ENCODE peak calls at places on chromosomes 7 and 10, in six cellular contexts. K is foreskin fibroblast, V is OCI-LY7, T is heart left ventricle, P is Caco-2, Y is GM10248. C is an unnamed sample.

GRCh38 chr10:35089641-35090161 is 440 bp downstream of the CUL2 start:
- DNase-seq in K (no peak), P (peak), V (peak), T (no peak), Y (peak), C (no peak)

GRCh38 chr10:75020168-75020567 is 91.3 kb upstream of the SAMD8 start:
- DNase-seq in P (no peak), K (no peak), V (no peak), Y (no peak), T (no peak), C (no peak)

GRCh38 chr7:83162402-83163256 is at the start of gene PCLO:
- DNase-seq in Y (peak), T (peak), V (peak), K (peak), P (peak), C (no peak)

GRCh38 chr10:31353574-31353973 is 34.6 kb downstream of the ZEB1 start:
- DNase-seq in Y (peak), V (no peak), P (peak), K (peak), T (no peak), C (no peak)

GRCh38 chr10:113681533-113682470 is 2.1 kb downstream of the CASP7 start:
- DNase-seq in V (no peak), T (no peak), Y (peak), P (no peak), K (no peak), C (no peak)

GRCh38 chr7:86760236-86760635 is 116.5 kb downstream of the GRM3 start:
- DNase-seq in T (no peak), K (no peak), P (no peak), V (no peak), Y (no peak), C (no peak)

GRCh38 chr7:1846331-1847065 is 176.4 kb downstream of the ELFN1 start:
- DNase-seq in T (peak), Y (no peak), P (no peak), V (no peak), K (no peak), C (peak)

GRCh38 chr10:36366843-36367242 is 724.7 kb upstream of the FZD8 start:
- DNase-seq in T (no peak), V (no peak), P (no peak), K (no peak), Y (no peak), C (no peak)

GRCh38 chr7:98281757-98282652 is 519 bp downstream of the BRI3 start:
- DNase-seq in P (peak), T (peak), Y (no peak), V (peak), K (no peak), C (no peak)

GRCh38 chr7:17441557-17441956 is 143.1 kb downstream of the AHR start:
- DNase-seq in T (no peak), K (no peak), Y (no peak), P (no peak), V (no peak), C (no peak)

GRCh38 chr7:31776616-31777015 is 89.6 kb downstream of the PPP1R17 start:
- DNase-seq in T (no peak), K (peak), P (no peak), V (no peak), Y (no peak), C (no peak)

GRCh38 chr10:47276576-47277351 is 23.2 kb upstream of the GDF10 start:
- DNase-seq in K (no peak), Y (no peak), P (no peak), V (no peak), T (no peak), C (no peak)

GRCh38 chr7:81801532-81801931 is 31.7 kb upstream of the HGF start:
- DNase-seq in V (no peak), Y (no peak), P (no peak), T (no peak), K (no peak), C (no peak)

GRCh38 chr7:134140889-134141867 is 14.0 kb downstream of the LRGUK start:
- DNase-seq in P (peak), Y (peak), V (peak), K (peak), T (peak), C (peak)

GRCh38 chr7:3518546-3518945 is 217.5 kb downstream of the SDK1 start:
- DNase-seq in K (no peak), V (no peak), T (no peak), Y (no peak), P (no peak), C (no peak)

GRCh38 chr7:94761451-94761850 is 105.5 kb upstream of the SGCE start:
- DNase-seq in T (no peak), K (no peak), V (no peak), Y (no peak), P (no peak), C (no peak)

GRCh38 chr7:25006225-25006624 is 26.2 kb upstream of the OSBPL3 start:
- DNase-seq in Y (no peak), P (no peak), V (no peak), K (no peak), T (no peak), C (no peak)

GRCh38 chr7:38321515-38321944 is 48.1 kb upstream of the TARP start:
- DNase-seq in Y (no peak), K (peak), V (no peak), P (no peak), T (no peak), C (no peak)

GRCh38 chr10:73791871-73792400 is 6.5 kb downstream of the ZSWIM8 start:
- DNase-seq in T (no peak), Y (no peak), P (no peak), K (no peak), V (no peak), C (no peak)

GRCh38 chr7:63900394-63901203 is 98.0 kb upstream of the ZNF722 start:
- DNase-seq in P (no peak), T (peak), K (no peak), V (no peak), Y (no peak), C (peak)

GRCh38 chr10:63409465-63410027 is 56.2 kb downstream of the JMJD1C start:
- DNase-seq in V (no peak), Y (no peak), K (peak), T (no peak), P (no peak), C (no peak)

GRCh38 chr10:100985336-100985735 is 2.0 kb downstream of the MRPL43 start:
- DNase-seq in T (no peak), K (no peak), P (no peak), Y (no peak), V (no peak), C (peak)

GRCh38 chr7:150852371-150852905 is at the start of gene AOC1:
- DNase-seq in Y (no peak), P (peak), K (no peak), T (no peak), V (no peak), C (no peak)

GRCh38 chr7:41886906-41887311 is 184.0 kb upstream of the INHBA start:
- DNase-seq in Y (no peak), V (no peak), T (peak), K (peak), P (no peak), C (no peak)

GRCh38 chr10:3782099-3782455 is 2.9 kb downstream of the KLF6 start:
- DNase-seq in V (no peak), K (no peak), T (no peak), Y (no peak), P (no peak), C (no peak)

GRCh38 chr10:86306628-86307278 is 59.8 kb downstream of the GRID1 start:
- DNase-seq in P (peak), V (peak), K (no peak), Y (no peak), T (no peak), C (peak)

GRCh38 chr10:132646443-132647097 is 109.0 kb downstream of the INPP5A start:
- DNase-seq in P (no peak), T (peak), Y (no peak), K (no peak), V (no peak), C (no peak)

GRCh38 chr10:119207713-119208552 is 562 bp downstream of the GRK5 start:
- DNase-seq in P (peak), T (peak), Y (no peak), K (no peak), V (peak), C (no peak)

GRCh38 chr10:26555719-26556368 is 117.7 kb downstream of the APBB1IP start:
- DNase-seq in Y (no peak), K (peak), V (no peak), P (peak), T (no peak), C (peak)

GRCh38 chr7:153470004-153470671 is 582.1 kb upstream of the DPP6 start:
- DNase-seq in T (no peak), P (no peak), Y (no peak), K (no peak), V (no peak), C (no peak)

GRCh38 chr10:113986316-113986715 is 57.4 kb upstream of the ADRB1 start:
- DNase-seq in P (no peak), V (no peak), T (no peak), K (no peak), Y (no peak), C (no peak)

GRCh38 chr7:134705716-134706115 is 59.1 kb downstream of the BPGM start:
- DNase-seq in Y (no peak), V (no peak), K (no peak), T (no peak), P (no peak), C (no peak)

DNA sequence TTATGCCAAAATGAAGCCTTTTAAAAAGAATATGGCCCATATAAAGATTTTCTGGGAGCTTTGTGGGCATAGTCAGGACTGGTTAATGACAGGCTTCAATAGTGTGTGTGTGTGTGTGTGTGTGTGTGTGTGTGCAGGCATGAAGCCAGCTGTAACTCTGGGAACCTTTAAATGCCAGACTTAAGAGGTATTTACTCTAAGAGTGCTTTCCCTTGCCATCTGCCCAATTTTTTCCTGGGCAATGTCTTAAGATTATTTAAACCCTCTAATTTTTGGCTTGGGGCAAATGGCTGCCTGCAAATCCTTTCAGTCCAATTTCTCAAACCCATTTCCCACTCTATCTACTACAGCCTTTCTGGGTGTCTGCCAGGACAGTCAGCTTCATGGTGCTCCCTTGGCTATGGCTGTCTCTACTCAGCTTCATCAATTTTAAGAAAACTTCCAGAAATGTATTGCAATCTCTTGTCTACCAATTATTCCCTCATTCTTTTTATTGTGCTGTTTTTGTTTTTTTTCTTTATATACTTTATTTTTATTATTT is 62.6 kb upstream of the C1GALT1 start:
- DNase-seq in P (no peak), V (no peak), K (no peak), Y (no peak), T (no peak), C (no peak)
- TF ChIP-seq CTCF in P (no peak), V (no peak), K (no peak), Y (no peak), T (no peak), C (no peak)

GRCh38 chr7:51732951-51733350 is 416.3 kb upstream of the COBL start:
- DNase-seq in T (no peak), P (peak), K (no peak), V (no peak), Y (no peak), C (no peak)
- TF ChIP-seq CTCF in T (no peak), P (no peak), K (no peak), V (no peak), Y (no peak), C (no peak)

DNA sequence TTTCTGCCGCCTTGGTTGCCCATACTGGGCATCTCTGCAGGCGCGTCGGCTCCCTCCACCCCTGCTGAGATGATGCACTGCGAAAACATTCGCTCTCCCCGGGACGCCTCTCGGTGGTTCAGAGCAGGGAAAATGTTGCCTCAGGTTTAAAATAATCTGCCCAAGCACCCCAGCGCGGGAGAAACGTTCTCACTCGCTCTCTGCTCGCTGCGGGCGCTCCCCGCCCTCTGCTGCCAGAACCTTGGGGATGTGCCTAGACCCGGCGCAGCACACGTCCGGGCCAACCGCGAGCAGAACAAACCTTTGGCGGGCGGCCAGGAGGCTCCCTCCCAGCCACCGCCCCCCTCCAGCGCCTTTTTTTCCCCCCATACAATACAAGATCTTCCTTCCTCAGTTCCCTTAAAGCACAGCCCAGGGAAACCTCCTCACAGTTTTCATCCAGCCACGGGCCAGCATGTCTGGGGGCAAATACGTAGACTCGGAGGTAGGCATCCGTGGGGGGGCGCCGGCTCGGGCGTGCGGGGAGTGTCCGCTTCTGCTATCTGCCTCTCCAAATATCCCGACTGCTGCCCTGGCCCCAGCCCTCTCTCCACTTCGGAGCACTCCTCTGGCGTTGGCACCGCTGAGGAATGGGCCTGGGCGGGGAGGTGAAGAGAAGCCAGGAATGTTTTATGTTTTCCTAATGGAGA is at the start of gene CAV1:
- DNase-seq in T (peak), Y (peak), V (no peak), P (peak), K (peak), C (no peak)
- TF ChIP-seq CTCF in T (no peak), Y (no peak), V (no peak), P (no peak), K (peak), C (no peak)

GRCh38 chr10:8445353-8445752 is 390.9 kb downstream of the GATA3 start:
- DNase-seq in K (no peak), V (no peak), P (no peak), T (no peak), Y (no peak), C (no peak)
- TF ChIP-seq CTCF in K (no peak), V (no peak), P (no peak), T (no peak), Y (no peak), C (no peak)

DNA sequence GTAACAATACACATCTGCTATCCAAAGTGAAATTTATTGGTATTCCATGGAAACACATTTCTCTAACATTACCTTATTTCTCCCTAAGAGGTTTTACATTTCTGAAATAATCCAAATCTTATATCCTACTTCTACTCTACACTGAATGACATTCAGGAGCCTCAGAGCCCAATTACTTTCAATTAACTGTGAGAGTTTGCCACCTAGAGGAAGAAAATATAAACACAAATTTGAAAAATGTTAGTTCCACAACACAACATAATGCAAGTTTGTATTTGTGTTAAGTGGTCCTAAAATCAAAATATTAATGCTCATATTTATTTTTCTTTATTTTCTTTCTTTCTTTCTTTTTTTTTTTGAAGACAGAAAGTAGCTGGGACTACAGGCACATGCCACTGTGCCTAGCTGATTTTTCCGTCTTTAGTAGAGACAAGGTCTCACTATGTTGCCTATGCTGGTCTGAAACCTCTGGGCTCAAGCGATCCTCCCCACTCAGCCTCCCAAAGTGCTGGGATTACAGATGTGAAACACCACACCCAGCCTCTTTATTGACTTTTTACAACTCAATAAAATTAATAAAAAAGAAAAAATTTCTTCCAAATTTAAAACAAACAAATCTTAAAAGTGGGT is 46.0 kb downstream of the ATAD1 start:
- DNase-seq in P (peak), Y (peak), V (peak), T (no peak), K (peak), C (no peak)
- TF ChIP-seq CTCF in P (peak), Y (peak), V (peak), T (peak), K (peak), C (peak)

GRCh38 chr7:99525713-99526440 is 21.4 kb downstream of the ZKSCAN5 start:
- DNase-seq in V (peak), T (no peak), P (peak), Y (no peak), K (no peak), C (no peak)
- TF ChIP-seq CTCF in V (peak), T (no peak), P (peak), Y (no peak), K (peak), C (peak)

DNA sequence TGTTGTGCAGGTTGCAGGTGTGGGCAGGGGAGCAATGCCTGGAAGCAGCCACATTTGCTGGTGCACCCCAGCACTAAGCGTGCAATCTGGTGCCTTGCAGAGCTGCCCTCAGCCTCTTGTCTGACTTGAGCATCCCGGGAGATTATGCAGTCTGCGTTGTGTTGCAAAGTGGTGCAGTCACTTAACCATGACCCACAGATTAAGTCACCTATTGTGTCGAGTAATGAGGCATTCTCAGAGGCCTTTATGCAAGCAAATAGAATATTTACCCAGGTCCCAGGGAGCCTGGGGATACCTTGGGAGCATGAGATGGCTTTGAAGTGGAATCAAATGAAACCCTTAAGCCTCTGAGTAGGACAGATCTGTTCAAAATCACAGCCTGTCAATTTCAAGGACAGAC is 529.0 kb downstream of the TYW1 start:
- DNase-seq in T (no peak), P (no peak), V (no peak), K (no peak), Y (no peak), C (no peak)
- TF ChIP-seq CTCF in T (no peak), P (no peak), V (no peak), K (no peak), Y (no peak), C (no peak)

DNA sequence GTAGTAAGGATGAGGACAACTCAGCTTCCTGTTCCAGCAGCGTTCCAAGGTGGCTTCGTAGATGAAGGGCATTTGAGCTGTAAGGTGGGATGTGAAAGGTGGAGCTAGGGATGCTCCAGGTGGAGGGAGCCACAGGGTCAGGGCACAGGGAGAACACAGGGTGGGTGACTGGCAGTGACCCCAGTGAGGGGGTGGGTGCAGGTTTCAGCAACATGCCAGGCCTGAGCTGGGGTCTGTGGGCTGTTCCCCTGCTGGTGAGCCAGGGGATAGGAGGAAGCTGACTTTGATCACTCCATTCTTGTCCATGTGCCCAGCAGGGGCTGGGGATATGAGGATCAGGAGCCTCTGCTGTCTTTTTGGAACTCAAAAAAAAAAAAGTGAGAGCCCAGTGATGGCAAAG is 33.2 kb downstream of the CDH23 start:
- DNase-seq in Y (no peak), V (no peak), T (no peak), K (no peak), P (no peak), C (no peak)
- TF ChIP-seq CTCF in Y (no peak), V (peak), T (no peak), K (no peak), P (peak), C (peak)

GRCh38 chr10:65796472-65796871 is 1129.4 kb upstream of the LRRTM3 start:
- DNase-seq in T (no peak), K (no peak), P (no peak), Y (no peak), V (no peak), C (no peak)
- TF ChIP-seq CTCF in T (no peak), K (no peak), P (no peak), Y (no peak), V (no peak), C (no peak)

C was measured in CD14-positive monocyte.